ENCODE peak calls at places on chromosomes 16 and 17, in six cellular contexts. One of them, this sample, is unnamed. For H3K4me1, the result is how much of the 10 kb centered on the place peaks cover.

GRCh38 chr17:77068915-77069314 is 71.9 kb upstream of the SEC14L1 start:
- DNase-seq in neuronal stem cell: no peak
- DNase-seq in mesenchymal stem cell: no peak
- DNase-seq in IMR-90: no peak
- DNase-seq in H9: no peak
- DNase-seq in H1: no peak
- DNase-seq in this sample: peak

GRCh38 chr17:56595831-56596740 is 2.6 kb downstream of the NOG start:
- DNase-seq in H1: peak
- DNase-seq in H9: peak
- DNase-seq in IMR-90: peak
- DNase-seq in mesenchymal stem cell: peak
- DNase-seq in neuronal stem cell: peak
- DNase-seq in this sample: peak

GRCh38 chr17:18246109-18246725 is 12.3 kb downstream of the FLII start:
- DNase-seq in mesenchymal stem cell: no peak
- DNase-seq in IMR-90: no peak
- DNase-seq in H1: no peak
- DNase-seq in H9: no peak
- DNase-seq in neuronal stem cell: no peak
- DNase-seq in this sample: no peak

GRCh38 chr17:9055281-9055680 is 34.0 kb downstream of the NTN1 start:
- DNase-seq in H9: no peak
- DNase-seq in IMR-90: no peak
- DNase-seq in mesenchymal stem cell: no peak
- DNase-seq in neuronal stem cell: no peak
- DNase-seq in H1: no peak
- DNase-seq in this sample: no peak

GRCh38 chr17:4583796-4584124 is 569 bp upstream of the SMTNL2 start:
- DNase-seq in H9: peak
- DNase-seq in mesenchymal stem cell: peak
- DNase-seq in H1: peak
- DNase-seq in neuronal stem cell: no peak
- DNase-seq in IMR-90: no peak
- DNase-seq in this sample: peak

GRCh38 chr17:80246726-80247125 is 13.9 kb upstream of the RNF213 start:
- DNase-seq in neuronal stem cell: no peak
- DNase-seq in IMR-90: no peak
- DNase-seq in H1: no peak
- DNase-seq in mesenchymal stem cell: no peak
- DNase-seq in H9: no peak
- DNase-seq in this sample: no peak

GRCh38 chr16:50509521-50510341 is 38.5 kb upstream of the NKD1 start:
- DNase-seq in neuronal stem cell: peak
- DNase-seq in mesenchymal stem cell: peak
- DNase-seq in H9: peak
- DNase-seq in IMR-90: peak
- DNase-seq in H1: peak
- DNase-seq in this sample: peak

GRCh38 chr17:47707056-47707791 is 13.3 kb downstream of the TBKBP1 start:
- DNase-seq in H9: no peak
- DNase-seq in IMR-90: peak
- DNase-seq in neuronal stem cell: no peak
- DNase-seq in mesenchymal stem cell: no peak
- DNase-seq in H1: no peak
- DNase-seq in this sample: no peak

GRCh38 chr16:82152641-82153094 is 17.4 kb downstream of the MPHOSPH6 start:
- DNase-seq in H1: no peak
- DNase-seq in IMR-90: peak
- DNase-seq in H9: no peak
- DNase-seq in mesenchymal stem cell: peak
- DNase-seq in neuronal stem cell: no peak
- DNase-seq in this sample: peak

GRCh38 chr16:3022208-3022696 is 1.5 kb downstream of the HCFC1R1 start:
- DNase-seq in neuronal stem cell: peak
- DNase-seq in H9: peak
- DNase-seq in mesenchymal stem cell: peak
- DNase-seq in IMR-90: peak
- DNase-seq in H1: peak
- DNase-seq in this sample: peak

GRCh38 chr16:48013476-48013875 is 142.3 kb downstream of the ABCC12 start:
- DNase-seq in IMR-90: no peak
- DNase-seq in mesenchymal stem cell: no peak
- DNase-seq in neuronal stem cell: no peak
- DNase-seq in H1: no peak
- DNase-seq in H9: no peak
- DNase-seq in this sample: peak

GRCh38 chr16:87765473-87765775 is 362 bp downstream of the KLHDC4 start:
- DNase-seq in neuronal stem cell: no peak
- DNase-seq in IMR-90: peak
- DNase-seq in H1: no peak
- DNase-seq in H9: no peak
- DNase-seq in mesenchymal stem cell: peak
- DNase-seq in this sample: peak

GRCh38 chr17:17784599-17785264 is 52.1 kb downstream of the SREBF1 start:
- DNase-seq in IMR-90: no peak
- DNase-seq in mesenchymal stem cell: peak
- DNase-seq in H9: no peak
- DNase-seq in neuronal stem cell: no peak
- DNase-seq in H1: no peak
- DNase-seq in this sample: peak

GRCh38 chr17:44002141-44002848 is 2.1 kb upstream of the NAGS start:
- DNase-seq in H1: no peak
- DNase-seq in mesenchymal stem cell: peak
- DNase-seq in neuronal stem cell: no peak
- DNase-seq in H9: no peak
- DNase-seq in IMR-90: peak
- DNase-seq in this sample: no peak

GRCh38 chr16:10494343-10495030 is 85.9 kb downstream of the EMP2 start:
- DNase-seq in neuronal stem cell: no peak
- DNase-seq in H9: peak
- DNase-seq in H1: no peak
- DNase-seq in mesenchymal stem cell: no peak
- DNase-seq in IMR-90: no peak
- DNase-seq in this sample: no peak

GRCh38 chr16:71367243-71367976 is 8.9 kb downstream of the CALB2 start:
- DNase-seq in H9: peak
- DNase-seq in H1: peak
- DNase-seq in IMR-90: peak
- DNase-seq in neuronal stem cell: peak
- DNase-seq in mesenchymal stem cell: peak
- DNase-seq in this sample: peak

GRCh38 chr16:15404792-15405191 is 9.2 kb downstream of the MPV17L start:
- DNase-seq in mesenchymal stem cell: peak
- DNase-seq in H9: no peak
- DNase-seq in H1: no peak
- DNase-seq in neuronal stem cell: no peak
- DNase-seq in IMR-90: no peak
- DNase-seq in this sample: no peak

GRCh38 chr17:77487211-77487629 is 346.5 kb downstream of the SEC14L1 start:
- DNase-seq in IMR-90: no peak
- DNase-seq in neuronal stem cell: no peak
- DNase-seq in H1: no peak
- DNase-seq in H9: no peak
- DNase-seq in mesenchymal stem cell: no peak
- DNase-seq in this sample: no peak

GRCh38 chr17:3381957-3382356 is 4.2 kb downstream of the OR3A2 start:
- DNase-seq in H9: no peak
- DNase-seq in neuronal stem cell: no peak
- DNase-seq in mesenchymal stem cell: no peak
- DNase-seq in H1: no peak
- DNase-seq in IMR-90: no peak
- DNase-seq in this sample: no peak

DNA sequence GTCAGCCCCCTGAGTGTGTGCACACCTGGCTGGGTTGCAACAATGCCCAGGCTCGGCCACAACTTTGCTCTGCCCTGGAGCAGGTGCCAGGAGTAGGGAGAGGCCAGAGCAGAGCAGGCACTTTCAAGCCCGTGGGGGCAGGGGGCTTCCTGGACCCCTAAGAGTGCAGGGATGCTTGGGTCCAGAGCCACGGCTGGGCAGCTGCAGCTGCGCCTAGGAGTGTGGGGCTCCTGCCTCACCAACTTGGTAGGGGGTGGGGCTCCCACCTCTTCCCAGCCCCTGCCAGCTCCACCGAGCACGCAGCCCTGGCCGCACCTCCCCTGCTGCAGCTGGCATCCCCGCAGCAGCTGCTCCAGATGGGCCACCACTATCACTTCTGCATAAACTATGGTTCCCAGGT is 7.8 kb downstream of the OR3A2 start:
- DNase-seq in H1: no peak
- DNase-seq in IMR-90: no peak
- DNase-seq in H9: no peak
- DNase-seq in mesenchymal stem cell: no peak
- DNase-seq in neuronal stem cell: no peak
- DNase-seq in this sample: no peak
- H3K23ac ChIP-seq in H1: no peak
- H3K23ac ChIP-seq in IMR-90: no peak
- H3K23ac ChIP-seq in H9: no peak
- H3K23ac ChIP-seq in mesenchymal stem cell: no peak
- H3K23ac ChIP-seq in neuronal stem cell: no peak
- H3K23ac ChIP-seq in this sample: no peak

DNA sequence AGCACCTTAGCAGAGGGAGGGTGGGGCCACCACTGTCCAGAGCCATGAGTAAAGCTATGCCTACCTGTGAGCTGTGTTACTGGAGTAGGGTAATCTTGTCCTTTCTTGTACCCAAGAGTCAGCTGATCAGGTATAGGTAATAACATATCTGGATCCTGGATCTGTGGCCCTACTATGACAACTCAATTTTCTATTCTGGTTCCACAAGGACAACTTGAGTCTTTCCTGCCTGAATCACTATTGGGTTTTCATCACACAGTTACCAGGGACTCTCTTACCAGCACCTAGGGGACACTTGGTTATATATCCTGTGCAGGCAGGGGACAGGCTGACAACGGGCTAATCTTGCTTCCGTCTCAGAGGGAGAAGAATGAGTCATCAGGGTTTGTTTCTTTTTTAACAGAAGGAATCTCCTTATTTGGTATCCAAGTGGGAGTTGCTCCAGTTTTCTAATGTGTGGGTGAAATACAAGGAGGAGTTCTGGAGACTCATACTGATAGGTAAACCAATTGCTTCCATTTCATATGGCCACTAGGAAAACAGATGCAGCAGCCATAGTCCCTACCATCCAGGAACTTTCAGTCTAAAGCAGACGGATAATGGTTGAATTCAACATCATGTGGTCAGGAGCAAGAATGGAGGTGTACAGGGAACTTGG is 6.8 kb downstream of the ZNF267 start:
- DNase-seq in IMR-90: peak
- DNase-seq in H1: no peak
- DNase-seq in mesenchymal stem cell: peak
- DNase-seq in neuronal stem cell: no peak
- DNase-seq in H9: no peak
- DNase-seq in this sample: peak
- H3K27ac ChIP-seq in IMR-90: peak
- H3K27ac ChIP-seq in H1: no peak
- H3K27ac ChIP-seq in mesenchymal stem cell: no peak
- H3K27ac ChIP-seq in neuronal stem cell: no peak
- H3K27ac ChIP-seq in H9: no peak
- H3K27ac ChIP-seq in this sample: no peak

GRCh38 chr16:58028168-58028455 is 2.6 kb downstream of the MMP15 start:
- DNase-seq in H1: no peak
- DNase-seq in H9: no peak
- DNase-seq in mesenchymal stem cell: no peak
- DNase-seq in IMR-90: no peak
- DNase-seq in neuronal stem cell: no peak
- DNase-seq in this sample: no peak

GRCh38 chr16:58027341-58028167 is 2.0 kb downstream of the MMP15 start:
- DNase-seq in H9: peak
- DNase-seq in mesenchymal stem cell: peak
- DNase-seq in H1: peak
- DNase-seq in neuronal stem cell: peak
- DNase-seq in IMR-90: no peak
- DNase-seq in this sample: peak

GRCh38 chr16:58029410-58029809 is 3.9 kb downstream of the MMP15 start:
- DNase-seq in H9: no peak
- DNase-seq in IMR-90: no peak
- DNase-seq in neuronal stem cell: no peak
- DNase-seq in H1: no peak
- DNase-seq in mesenchymal stem cell: no peak
- DNase-seq in this sample: no peak

GRCh38 chr16:58030136-58030840 is 4.7 kb downstream of the MMP15 start:
- DNase-seq in neuronal stem cell: no peak
- DNase-seq in IMR-90: no peak
- DNase-seq in mesenchymal stem cell: no peak
- DNase-seq in H9: no peak
- DNase-seq in H1: no peak
- DNase-seq in this sample: no peak

DNA sequence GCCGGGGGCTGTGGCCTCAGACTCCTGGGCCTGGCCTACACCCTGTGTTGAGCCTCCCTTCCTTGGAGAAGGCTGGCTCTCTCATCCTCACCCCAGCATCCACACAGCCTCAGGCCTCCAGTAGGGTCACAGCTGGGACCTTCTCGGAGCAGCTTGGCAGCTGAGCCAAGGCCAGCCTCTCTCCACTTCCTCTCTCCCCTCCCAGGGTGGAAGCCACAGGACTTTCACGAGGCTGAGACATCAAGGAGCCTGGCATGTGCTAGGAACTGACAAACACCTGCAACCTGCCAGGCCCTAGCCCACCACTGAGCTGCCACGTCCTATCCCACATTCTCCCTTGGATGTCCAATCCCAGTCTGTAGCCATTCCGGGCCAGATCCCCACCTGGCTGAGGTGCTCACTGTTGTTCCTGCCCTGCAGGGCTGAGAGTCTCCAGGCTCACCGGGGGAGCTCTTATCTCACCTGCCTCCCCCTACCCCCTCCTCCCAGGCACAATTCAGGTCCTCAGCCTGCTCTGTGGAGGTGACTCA is 3.1 kb downstream of the MMP15 start:
- DNase-seq in H9: peak
- DNase-seq in neuronal stem cell: no peak
- DNase-seq in IMR-90: no peak
- DNase-seq in mesenchymal stem cell: no peak
- DNase-seq in H1: no peak
- DNase-seq in this sample: peak
- H3K4me1 ChIP-seq in H9: under half
- H3K4me1 ChIP-seq in neuronal stem cell: under half
- H3K4me1 ChIP-seq in IMR-90: under half
- H3K4me1 ChIP-seq in mesenchymal stem cell: under half
- H3K4me1 ChIP-seq in H1: under half
- H3K4me1 ChIP-seq in this sample: under half

DNA sequence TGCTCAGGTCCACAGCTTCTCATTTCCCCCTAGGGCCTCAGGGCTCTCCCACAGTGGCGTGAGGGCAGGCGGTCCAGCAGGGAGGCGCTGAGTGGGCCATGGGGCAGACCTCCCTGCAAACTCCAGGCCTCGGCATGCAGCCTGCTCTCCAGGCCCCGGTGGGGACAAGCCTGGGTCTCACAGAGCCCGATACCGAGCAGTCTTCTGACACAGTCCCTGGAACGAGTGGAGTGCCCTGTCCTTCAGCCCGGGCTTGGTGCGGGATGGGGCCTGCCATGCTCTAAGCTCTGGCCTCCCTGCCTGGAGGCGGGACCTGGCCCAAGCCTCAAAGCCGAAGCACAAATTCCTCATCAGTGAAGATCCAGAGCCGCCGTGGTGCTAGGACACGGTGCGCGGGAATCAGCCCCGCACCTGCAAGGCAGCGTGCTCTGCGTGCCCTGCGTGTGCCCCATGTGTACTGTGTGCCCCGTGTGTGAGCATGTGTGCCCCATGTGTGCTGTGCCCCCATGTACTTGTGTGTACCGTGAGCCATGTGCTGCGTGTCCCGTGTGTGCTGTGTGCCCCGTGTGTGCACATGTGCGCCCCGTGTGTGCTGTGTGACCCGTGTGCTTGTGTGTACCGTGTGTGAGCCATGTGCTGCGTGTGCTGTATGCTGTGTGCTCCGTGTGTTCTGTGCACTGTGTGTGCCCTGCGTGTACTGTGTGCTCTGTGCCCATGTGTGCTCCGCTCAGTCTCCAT is 56.1 kb downstream of the ENGASE start:
- DNase-seq in neuronal stem cell: no peak
- DNase-seq in H1: no peak
- DNase-seq in H9: no peak
- DNase-seq in mesenchymal stem cell: no peak
- DNase-seq in IMR-90: no peak
- DNase-seq in this sample: no peak
- H3K23ac ChIP-seq in neuronal stem cell: peak
- H3K23ac ChIP-seq in H1: no peak
- H3K23ac ChIP-seq in H9: no peak
- H3K23ac ChIP-seq in mesenchymal stem cell: no peak
- H3K23ac ChIP-seq in IMR-90: no peak
- H3K23ac ChIP-seq in this sample: no peak